ENCODE peak calls at places on chromosomes 3 and 15, in eight cellular contexts. N is naive B cell; W is B cell; D is glutamatergic neuron; S is HL-60; A is fibroblast of the conjunctiva; Z is HS-27A; T is activated effector memory CD4-positive, alpha-beta T cell treated with anti-CD3 and anti-CD28 coated beads, Interleukin-2, amount 50 U/mL, for 16 hours. C is an unnamed sample.

GRCh38 chr15:69794643-69795461 is 302.9 kb downstream of the TLE3 start:
- DNase-seq in N (no peak), W (peak; percentile 28), D (no peak), S (no peak), A (no peak), Z (peak; percentile 53), T (no peak), C (no peak)

GRCh38 chr3:67083277-67083676 is 85.2 kb downstream of the KBTBD8 start:
- DNase-seq in N (peak; percentile 9), W (no peak), D (no peak), S (peak; percentile 11), A (no peak), Z (peak; percentile 23), T (peak; percentile 76), C (no peak)

GRCh38 chr3:113331187-113331586 is 110.1 kb downstream of the CFAP44 start:
- DNase-seq in N (no peak), W (no peak), D (no peak), S (no peak), A (no peak), Z (no peak), T (no peak), C (no peak)

GRCh38 chr3:142943870-142944269 is 19.6 kb downstream of the PAQR9 start:
- DNase-seq in N (no peak), W (no peak), D (no peak), S (no peak), A (no peak), Z (no peak), T (no peak), C (no peak)

GRCh38 chr15:89654847-89655805 is at the start of gene KIF7:
- DNase-seq in N (no peak), W (no peak), D (peak; percentile 63), S (no peak), A (no peak), Z (no peak), T (peak; percentile 62), C (no peak)

GRCh38 chr3:39990532-39990931 is 181.1 kb downstream of the MYRIP start:
- DNase-seq in N (no peak), W (no peak), D (peak; percentile 41), S (peak; percentile 31), A (peak; percentile 38), Z (peak; percentile 56), T (no peak), C (no peak)

GRCh38 chr15:96350321-96350720 is 19.8 kb downstream of the NR2F2 start:
- DNase-seq in N (no peak), W (no peak), D (no peak), S (no peak), A (no peak), Z (no peak), T (no peak), C (no peak)

GRCh38 chr15:66131831-66132230 is 121.7 kb downstream of the MEGF11 start:
- DNase-seq in N (no peak), W (no peak), D (no peak), S (no peak), A (no peak), Z (no peak), T (no peak), C (no peak)

GRCh38 chr3:193857996-193858395 is 265.0 kb downstream of the OPA1 start:
- DNase-seq in N (no peak), W (no peak), D (no peak), S (peak; percentile 88), A (peak; percentile 97), Z (no peak), T (no peak), C (no peak)

GRCh38 chr3:187947927-187948682 is 202.8 kb upstream of the BCL6 start:
- DNase-seq in N (no peak), W (no peak), D (no peak), S (no peak), A (no peak), Z (no peak), T (no peak), C (no peak)

GRCh38 chr3:187519428-187519890 is 150.7 kb downstream of the SST start:
- DNase-seq in N (no peak), W (no peak), D (no peak), S (no peak), A (no peak), Z (peak; percentile 51), T (no peak), C (no peak)

GRCh38 chr3:25047058-25047457 is 381.0 kb upstream of the RARB start:
- DNase-seq in N (no peak), W (no peak), D (no peak), S (no peak), A (no peak), Z (no peak), T (no peak), C (no peak)

GRCh38 chr3:141056716-141057115 is 5.6 kb downstream of the SPSB4 start:
- DNase-seq in N (no peak), W (no peak), D (peak; percentile 62), S (no peak), A (no peak), Z (no peak), T (no peak), C (no peak)

GRCh38 chr3:9826815-9827574 is 16.8 kb downstream of the RPUSD3 start:
- DNase-seq in N (no peak), W (no peak), D (peak; percentile 36), S (peak; percentile 63), A (no peak), Z (no peak), T (no peak), C (no peak)

GRCh38 chr15:86550075-86550474 is 470.4 kb downstream of the AGBL1 start:
- DNase-seq in N (no peak), W (no peak), D (no peak), S (no peak), A (no peak), Z (no peak), T (no peak), C (no peak)

GRCh38 chr3:131349946-131350347 is 31.6 kb upstream of the NUDT16 start:
- DNase-seq in N (no peak), W (no peak), D (no peak), S (no peak), A (peak; percentile 68), Z (no peak), T (no peak), C (no peak)

GRCh38 chr3:177731644-177732268 is 534.5 kb upstream of the TBL1XR1 start:
- DNase-seq in N (no peak), W (no peak), D (no peak), S (no peak), A (peak; percentile 89), Z (peak; percentile 42), T (no peak), C (no peak)

GRCh38 chr3:72369681-72370080 is 478.6 kb downstream of the SHQ1 start:
- DNase-seq in N (no peak), W (no peak), D (no peak), S (no peak), A (no peak), Z (no peak), T (no peak), C (no peak)

GRCh38 chr15:58994906-58995453 is 7.5 kb downstream of the RNF111 start:
- DNase-seq in N (no peak), W (no peak), D (no peak), S (no peak), A (no peak), Z (no peak), T (no peak), C (no peak)

GRCh38 chr3:197801801-197802504 is 10.9 kb downstream of the LRCH3 start:
- DNase-seq in N (peak; percentile 29), W (peak; percentile 53), D (no peak), S (peak; percentile 49), A (no peak), Z (no peak), T (no peak), C (no peak)

GRCh38 chr15:77759896-77760592 is 127.3 kb upstream of the LINGO1 start:
- DNase-seq in N (no peak), W (no peak), D (no peak), S (no peak), A (no peak), Z (no peak), T (no peak), C (no peak)

GRCh38 chr3:162610261-162610660 is 1113.7 kb downstream of the OTOL1 start:
- DNase-seq in N (no peak), W (no peak), D (no peak), S (no peak), A (no peak), Z (no peak), T (no peak), C (no peak)

GRCh38 chr3:140203510-140203909 is 268.5 kb downstream of the CLSTN2 start:
- DNase-seq in N (no peak), W (no peak), D (no peak), S (no peak), A (no peak), Z (no peak), T (no peak), C (no peak)

GRCh38 chr3:52846427-52846983 is 11.7 kb upstream of the MUSTN1 start:
- DNase-seq in N (no peak), W (no peak), D (no peak), S (no peak), A (no peak), Z (no peak), T (no peak), C (no peak)

GRCh38 chr3:106542101-106542769 is 673.4 kb upstream of the CBLB start:
- DNase-seq in N (no peak), W (no peak), D (no peak), S (no peak), A (no peak), Z (no peak), T (no peak), C (no peak)

GRCh38 chr3:184145120-184145524 is 10.0 kb downstream of the EIF2B5 start:
- DNase-seq in N (peak; percentile 23), W (no peak), D (peak; percentile 40), S (peak; percentile 31), A (no peak), Z (no peak), T (peak; percentile 71), C (no peak)

GRCh38 chr3:120182613-120183524 is 88.6 kb upstream of the GSK3B start:
- DNase-seq in N (no peak), W (no peak), D (no peak), S (peak; percentile 14), A (peak; percentile 43), Z (no peak), T (no peak), C (no peak)

GRCh38 chr15:65303687-65304392 is 637 bp upstream of the RNU5B-1 start:
- DNase-seq in N (no peak), W (no peak), D (no peak), S (peak; percentile 18), A (peak; percentile 42), Z (peak; percentile 50), T (no peak), C (no peak)

GRCh38 chr15:69919816-69920215 is 177.9 kb downstream of the TLE3 start:
- DNase-seq in N (no peak), W (no peak), D (peak; percentile 40), S (no peak), A (no peak), Z (no peak), T (no peak), C (no peak)

GRCh38 chr3:156742401-156742800 is 68.0 kb downstream of the TIPARP start:
- DNase-seq in N (no peak), W (no peak), D (no peak), S (no peak), A (no peak), Z (no peak), T (no peak), C (no peak)

GRCh38 chr3:74538669-74539068 is 75.8 kb downstream of the CNTN3 start:
- DNase-seq in N (no peak), W (no peak), D (no peak), S (no peak), A (no peak), Z (no peak), T (no peak), C (no peak)

GRCh38 chr3:32258869-32259268 is 20.4 kb downstream of the CMTM8 start:
- DNase-seq in N (no peak), W (no peak), D (no peak), S (no peak), A (no peak), Z (no peak), T (no peak), C (no peak)

GRCh38 chr3:110293660-110294059 is 778.0 kb upstream of the NECTIN3 start:
- DNase-seq in N (no peak), W (no peak), D (no peak), S (no peak), A (no peak), Z (no peak), T (no peak), C (no peak)

GRCh38 chr3:119527731-119528130 is 29.4 kb downstream of the TIMMDC1 start:
- DNase-seq in N (no peak), W (no peak), D (no peak), S (no peak), A (no peak), Z (no peak), T (no peak), C (no peak)

C was measured in GM12892.